ENCODE peak calls at places on chromosomes 2 and 18, in nine cellular contexts. J is RWPE1; M is IMR-90; C is DMS153; Z is HT1080; U is activated CD4-positive, CD25-positive, alpha-beta regulatory T cell; A is activated T-cell treated with anti-CD3 and anti-CD28 coated beads for 24 hours; X is activated naive CD4-positive, alpha-beta T cell treated with anti-CD3 and anti-CD28 coated beads for 36 hours; V is HEK293T. N is an unnamed sample.
A peak's percentile ranks its signal among the peaks of the same experiment; 100 is the strongest.

GRCh38 chr2:29455202-29455885 is 340.1 kb downstream of the CLIP4 start:
- DNase-seq in J (no peak), M (no peak), C (no peak), Z (peak; percentile 35), U (no peak), A (no peak), X (no peak), V (no peak), N (no peak)

GRCh38 chr18:70413455-70413854 is 124.6 kb downstream of the SOCS6 start:
- DNase-seq in J (no peak), M (no peak), C (no peak), Z (no peak), U (no peak), A (no peak), X (no peak), V (no peak), N (no peak)

GRCh38 chr2:139122711-139123158 is 342.5 kb upstream of the NXPH2 start:
- DNase-seq in J (peak; percentile 3), M (no peak), C (no peak), Z (peak; percentile 93), U (no peak), A (no peak), X (no peak), V (no peak), N (no peak)

GRCh38 chr2:21220930-21221329 is 97.2 kb downstream of the TDRD15 start:
- DNase-seq in J (peak; percentile 38), M (no peak), C (no peak), Z (peak; percentile 64), U (no peak), A (no peak), X (no peak), V (no peak), N (no peak)

GRCh38 chr2:207748993-207749392 is 20.7 kb downstream of the FZD5 start:
- DNase-seq in J (no peak), M (no peak), C (no peak), Z (no peak), U (no peak), A (no peak), X (no peak), V (no peak), N (no peak)

GRCh38 chr2:172734711-172735645 is 667 bp upstream of the RAPGEF4 start:
- DNase-seq in J (peak; percentile 52), M (no peak), C (no peak), Z (no peak), U (no peak), A (peak; percentile 7), X (peak; percentile 53), V (peak; percentile 21), N (no peak)

GRCh38 chr2:205695460-205695979 is 13.2 kb downstream of the NRP2 start:
- DNase-seq in J (no peak), M (peak; percentile 94), C (no peak), Z (peak; percentile 85), U (no peak), A (no peak), X (no peak), V (no peak), N (no peak)

GRCh38 chr2:158998486-158999248 is 30.2 kb downstream of the TANC1 start:
- DNase-seq in J (no peak), M (peak; percentile 80), C (peak; percentile 22), Z (peak; percentile 77), U (no peak), A (no peak), X (no peak), V (no peak), N (no peak)

GRCh38 chr2:215439404-215439803 is 3.5 kb upstream of the FN1 start:
- DNase-seq in J (no peak), M (no peak), C (no peak), Z (no peak), U (no peak), A (no peak), X (no peak), V (no peak), N (no peak)

GRCh38 chr2:111099402-111099801 is 21.3 kb upstream of the BCL2L11 start:
- DNase-seq in J (no peak), M (no peak), C (no peak), Z (no peak), U (no peak), A (no peak), X (no peak), V (no peak), N (no peak)

GRCh38 chr2:84674586-84674985 is 158.3 kb downstream of the DNAH6 start:
- DNase-seq in J (no peak), M (peak; percentile 35), C (no peak), Z (no peak), U (no peak), A (no peak), X (no peak), V (no peak), N (no peak)

GRCh38 chr2:226791056-226791486 is 8.5 kb downstream of the IRS1 start:
- DNase-seq in J (peak; percentile 28), M (peak; percentile 71), C (peak; percentile 44), Z (no peak), U (peak; percentile 56), A (no peak), X (peak; percentile 74), V (peak; percentile 52), N (peak; percentile 64)

N was measured in NCI-H2029.